ENCODE peak calls at places on chromosomes 5 and 9, in seven cellular contexts. Y is T-helper 1 cell; L is activated naive CD4-positive, alpha-beta T cell treated with anti-CD3 and anti-CD28 coated beads, Interleukin-2, amount 50 U/mL, for 16 hours; O is effector memory CD4-positive, alpha-beta T cell; M is brain microvascular endothelial cell; B is fibroblast of villous mesenchyme; H is activated CD4-positive, alpha-beta T cell treated with anti-CD3 and anti-CD28 coated beads, Interleukin-2, amount 50 U/mL, for 1 hour. P is an unnamed sample.

GRCh38 chr9:131094622-131095021 is 1.7 kb upstream of the AIF1L start:
- DNase-seq in B (peak), Y (no peak), M (peak), L (no peak), H (no peak), O (no peak), P (peak)

GRCh38 chr5:174045470-174046025 is at the start of gene NSG2:
- DNase-seq in B (peak), Y (no peak), O (no peak), H (no peak), L (no peak), M (peak), P (peak)

GRCh38 chr5:157862183-157862851 is 3.4 kb upstream of the CLINT1 start:
- DNase-seq in O (no peak), M (no peak), Y (no peak), B (no peak), H (no peak), L (no peak), P (no peak)

GRCh38 chr9:79023134-79023577 is 548.6 kb upstream of the TLE4 start:
- DNase-seq in O (no peak), Y (no peak), L (no peak), B (peak), M (peak), H (no peak), P (peak)

GRCh38 chr5:43702815-43703214 is 99.8 kb downstream of the NNT start:
- DNase-seq in L (no peak), B (peak), M (no peak), Y (no peak), O (no peak), H (no peak), P (no peak)

GRCh38 chr9:27340876-27341540 is 44.1 kb upstream of the EQTN start:
- DNase-seq in L (no peak), O (no peak), Y (no peak), B (peak), M (no peak), H (no peak), P (no peak)

GRCh38 chr5:165630211-165630866 is 2124.9 kb downstream of the MAT2B start:
- DNase-seq in O (no peak), B (peak), H (no peak), Y (no peak), M (peak), L (no peak), P (peak)

GRCh38 chr5:109224276-109224675 is 185.5 kb downstream of the PJA2 start:
- DNase-seq in H (no peak), L (no peak), M (no peak), O (no peak), B (no peak), Y (no peak), P (no peak)

P was measured in bronchial epithelial cell.